ENCODE peak calls at places on chromosomes 7 and 10, in four cellular contexts. T is lower lobe of right lung, U is AG04450, I is cardiac muscle cell. M is an unnamed sample.

GRCh38 chr10:32938554-32939061 is 19.4 kb downstream of the ITGB1 start:
- DNase-seq in T (no peak), U (no peak), I (peak; percentile 33), M (no peak)

GRCh38 chr7:4861227-4861626 is 603 bp downstream of the PAPOLB start:
- DNase-seq in T (no peak), U (no peak), I (no peak), M (no peak)

GRCh38 chr10:20276127-20276979 is 460.1 kb downstream of the PLXDC2 start:
- DNase-seq in T (no peak), U (no peak), I (no peak), M (no peak)

GRCh38 chr10:28774051-28774995 is 97.0 kb downstream of the BAMBI start:
- DNase-seq in T (no peak), U (no peak), I (no peak), M (peak; percentile 15)

GRCh38 chr7:105743351-105743812 is 133.0 kb downstream of the ATXN7L1 start:
- DNase-seq in T (no peak), U (no peak), I (no peak), M (no peak)

GRCh38 chr10:73262105-73262730 is 9.8 kb upstream of the MRPS16 start:
- DNase-seq in T (no peak), U (peak; percentile 43), I (peak; percentile 73), M (no peak)

GRCh38 chr10:3852147-3852904 is 67.3 kb upstream of the KLF6 start:
- DNase-seq in T (peak; percentile 82), U (peak; percentile 95), I (peak; percentile 96), M (no peak)

GRCh38 chr7:93016085-93016471 is 101.7 kb downstream of the SAMD9 start:
- DNase-seq in T (no peak), U (no peak), I (peak; percentile 32), M (peak; percentile 36)

GRCh38 chr10:132387723-132388210 is 9.2 kb upstream of the PWWP2B start:
- DNase-seq in T (peak; percentile 87), U (no peak), I (peak; percentile 59), M (peak; percentile 67)

GRCh38 chr7:21314954-21315353 is 112.9 kb upstream of the SP4 start:
- DNase-seq in T (no peak), U (no peak), I (no peak), M (no peak)

GRCh38 chr7:114085592-114086490 is 167.0 kb upstream of the PPP1R3A start:
- DNase-seq in T (peak; percentile 82), U (peak; percentile 60), I (peak; percentile 82), M (peak; percentile 95)

GRCh38 chr10:88314362-88314761 is 268.8 kb downstream of the RNLS start:
- DNase-seq in T (no peak), U (no peak), I (no peak), M (no peak)

GRCh38 chr7:155693826-155694225 is 49.4 kb downstream of the RBM33 start:
- DNase-seq in T (no peak), U (no peak), I (no peak), M (no peak)

GRCh38 chr7:98945852-98946251 is 67.5 kb downstream of the TRRAP start:
- DNase-seq in T (no peak), U (no peak), I (no peak), M (no peak)

GRCh38 chr10:2917926-2918325 is 149.4 kb upstream of the PFKP start:
- DNase-seq in T (no peak), U (no peak), I (no peak), M (no peak)

GRCh38 chr10:52135101-52135500 is 179.0 kb upstream of the DKK1 start:
- DNase-seq in T (no peak), U (no peak), I (no peak), M (no peak)

GRCh38 chr10:63265646-63266207 is 132.6 kb downstream of the NRBF2 start:
- DNase-seq in T (no peak), U (no peak), I (no peak), M (no peak)

DNA sequence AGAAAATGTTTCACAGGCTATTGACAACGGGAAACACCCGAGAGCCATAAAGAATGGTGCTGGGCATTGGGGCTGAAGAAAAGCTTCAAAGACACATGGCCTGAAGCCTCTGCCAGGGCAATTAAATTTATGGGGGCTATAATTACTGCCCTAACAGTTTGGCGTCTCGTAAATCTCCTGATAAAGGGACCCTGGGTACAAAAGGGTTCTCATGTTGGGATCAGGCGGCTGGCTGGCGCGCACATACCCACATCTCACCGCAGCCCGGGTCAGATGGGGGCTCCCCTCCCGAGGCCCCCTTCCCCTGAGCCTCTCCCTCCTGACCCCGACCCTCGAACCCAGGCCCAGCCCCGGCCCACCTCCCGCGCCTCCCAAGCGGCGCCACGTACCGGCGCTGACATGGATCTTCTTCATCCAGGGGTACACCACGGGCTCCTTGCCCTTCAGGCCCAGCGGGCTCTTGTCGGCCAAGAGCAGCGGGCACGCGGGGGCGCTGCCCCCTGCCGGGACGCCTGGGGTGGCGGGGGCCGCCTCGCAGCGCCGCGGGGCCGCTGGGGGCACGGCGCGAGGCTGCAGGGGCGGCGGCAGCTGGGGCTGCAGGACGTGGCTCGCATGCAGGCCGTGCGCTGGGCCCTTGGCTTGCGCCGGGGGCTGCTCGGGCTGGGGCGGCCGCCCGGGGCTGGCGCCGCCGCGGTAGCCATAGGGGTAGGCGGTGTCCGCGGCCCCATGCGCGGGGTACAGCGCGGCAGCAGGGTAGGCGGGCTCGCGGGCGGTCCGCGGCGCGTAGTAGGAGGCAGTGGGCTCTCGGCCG is 623 bp downstream of the HOXA4 start:
- DNase-seq in T (peak; percentile 50), U (no peak), I (no peak), M (peak; percentile 33)
- TF ChIP-seq CTCF in T (peak; percentile 10), U (no peak), I (no peak), M (no peak)

DNA sequence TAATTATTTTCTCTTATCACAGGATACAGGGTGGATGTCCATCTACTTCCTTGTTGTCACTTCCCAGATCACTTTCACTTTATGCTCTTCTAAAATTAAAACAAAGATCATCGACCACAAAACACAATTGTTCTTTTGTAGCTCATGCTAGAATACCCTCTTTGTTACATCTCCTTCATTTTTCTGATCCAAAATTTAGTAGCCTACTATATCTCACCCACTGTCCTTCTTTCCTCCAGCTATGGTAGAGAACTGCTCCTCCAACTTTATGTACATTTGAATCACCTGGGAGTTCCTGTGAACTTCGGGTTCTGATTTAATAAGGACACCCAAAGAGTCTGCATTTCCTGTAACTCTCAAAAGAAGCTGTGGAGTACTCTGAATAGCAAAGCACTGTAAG is 1.2 kb upstream of the AHR start:
- DNase-seq in T (no peak), U (no peak), I (no peak), M (no peak)
- H3K4me3 ChIP-seq in T (no peak overlapping the region), U (no peak overlapping the region), I (no peak overlapping the region), M (no peak overlapping the region)

DNA sequence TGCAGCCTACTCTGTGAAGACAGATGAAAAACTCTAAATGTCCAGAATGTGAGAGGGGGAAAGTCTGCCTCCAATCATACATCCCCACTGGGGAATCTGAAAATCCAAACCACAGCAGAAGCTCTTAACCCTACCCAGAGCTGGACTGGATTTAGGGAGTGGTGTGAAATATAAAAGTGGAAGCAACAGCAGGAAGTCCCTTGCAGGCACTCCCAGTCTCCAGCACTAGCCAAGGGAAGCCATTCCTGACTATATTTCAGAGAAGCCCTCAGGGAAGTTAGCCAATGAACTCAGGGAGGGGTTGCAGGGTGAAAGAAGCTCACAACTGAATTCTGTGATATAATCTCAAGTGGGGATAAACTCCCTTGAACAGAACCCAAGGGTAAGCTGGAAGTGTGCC is 51.5 kb downstream of the CRPPA start:
- DNase-seq in T (no peak), U (no peak), I (no peak), M (no peak)
- H3K27ac ChIP-seq in T (no peak overlapping the region), U (no peak overlapping the region), I (no peak overlapping the region), M (no peak overlapping the region)

GRCh38 chr10:60967260-60967659 is 23.3 kb upstream of the RHOBTB1 start:
- DNase-seq in T (no peak), U (no peak), I (no peak), M (no peak)

GRCh38 chr10:60963441-60964256 is 19.7 kb upstream of the RHOBTB1 start:
- DNase-seq in T (no peak), U (no peak), I (peak; percentile 81), M (no peak)

GRCh38 chr10:60967854-60968484 is 24.0 kb upstream of the RHOBTB1 start:
- DNase-seq in T (no peak), U (no peak), I (no peak), M (no peak)

GRCh38 chr10:60962946-60963345 is 19.0 kb upstream of the RHOBTB1 start:
- DNase-seq in T (no peak), U (no peak), I (peak; percentile 53), M (no peak)

DNA sequence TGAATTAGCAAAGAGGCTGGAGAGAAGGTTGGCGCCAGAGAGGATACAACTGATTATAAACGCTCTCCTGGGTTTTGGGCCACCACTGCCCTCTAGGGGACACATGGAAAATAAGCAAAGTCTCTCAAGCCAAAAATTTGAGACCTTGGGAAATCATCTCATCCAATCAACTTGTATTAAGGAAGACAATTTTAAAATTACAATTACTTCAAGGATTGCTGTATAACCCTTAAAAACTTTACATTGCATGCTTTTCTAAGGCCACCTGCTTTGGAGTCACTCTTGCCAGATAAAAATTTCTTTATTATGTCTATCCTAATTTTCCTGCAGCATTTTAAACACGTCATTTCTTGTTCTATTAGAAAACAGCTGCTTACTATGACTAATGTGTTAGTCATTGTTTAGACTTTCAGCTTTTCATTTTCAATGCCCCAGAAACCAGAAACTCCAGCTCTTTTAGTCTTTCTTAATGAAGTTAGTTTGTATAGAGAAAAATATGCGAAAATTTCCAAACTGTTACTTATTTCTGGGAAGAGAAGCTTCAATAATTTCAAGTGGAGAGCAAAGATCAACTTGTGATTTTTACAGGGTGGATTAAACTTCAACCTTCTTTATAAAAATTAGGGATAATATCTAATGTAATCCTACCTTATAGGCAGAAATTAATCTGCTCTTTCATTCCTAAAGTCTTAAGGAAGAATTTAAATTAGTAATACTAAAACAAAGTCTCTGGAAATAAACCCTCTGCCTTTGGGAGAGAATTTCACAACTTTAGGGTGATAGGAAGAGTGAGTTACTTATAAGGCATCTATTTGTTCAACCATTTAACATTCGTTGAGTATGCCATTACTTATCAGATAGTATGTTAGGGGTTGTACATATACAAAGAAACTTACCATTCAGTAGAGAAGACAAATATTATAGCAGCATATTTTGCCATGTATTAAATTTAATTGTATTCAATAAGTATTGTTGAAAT is 20.6 kb upstream of the RHOBTB1 start:
- DNase-seq in T (peak; percentile 51), U (peak; percentile 69), I (peak; percentile 90), M (peak; percentile 74)
- TF ChIP-seq CTCF in T (peak; percentile 84), U (peak; percentile 86), I (peak; percentile 80), M (peak; percentile 64)

M was measured in WERI-Rb-1.